ENCODE peak calls at places on chromosomes 7 and 10, in nine cellular contexts. J is thyroid gland; H is OCI-LY7; A is Peyer's patch; W is left ventricle myocardium inferior; O is HCT116; S is uterus; N is sigmoid colon; E is CD8-positive, alpha-beta T cell. Z is an unnamed sample.

GRCh38 chr10:91798736-91799579 is 732 bp downstream of the TNKS2 start:
- DNase-seq in J (peak; percentile 56), H (peak; percentile 70), A (no peak), W (peak; percentile 32), O (peak; percentile 36), S (no peak), N (peak; percentile 69), E (peak; percentile 56), Z (peak; percentile 20)

GRCh38 chr10:88033793-88034192 is 170.4 kb downstream of the PTEN start:
- DNase-seq in J (no peak), H (no peak), A (no peak), W (no peak), O (no peak), S (no peak), N (no peak), E (no peak), Z (no peak)

GRCh38 chr10:57864789-57865676 is 402.7 kb downstream of the IPMK start:
- DNase-seq in J (no peak), H (no peak), A (no peak), W (no peak), O (no peak), S (no peak), N (no peak), E (no peak), Z (no peak)

GRCh38 chr10:100618091-100618615 is 82.4 kb downstream of the HIF1AN start:
- DNase-seq in J (no peak), H (no peak), A (no peak), W (no peak), O (no peak), S (no peak), N (no peak), E (no peak), Z (no peak)

GRCh38 chr10:58967551-58968418 is 208.7 kb upstream of the PHYHIPL start:
- DNase-seq in J (peak; percentile 76), H (no peak), A (peak; percentile 76), W (peak; percentile 18), O (no peak), S (no peak), N (no peak), E (no peak), Z (no peak)

GRCh38 chr10:68223535-68224165 is 8.3 kb downstream of the ATOH7 start:
- DNase-seq in J (no peak), H (peak; percentile 65), A (no peak), W (no peak), O (no peak), S (no peak), N (no peak), E (no peak), Z (no peak)

GRCh38 chr7:106864298-106865081 is 592 bp upstream of the PIK3CG start:
- DNase-seq in J (no peak), H (peak; percentile 60), A (no peak), W (no peak), O (no peak), S (no peak), N (no peak), E (no peak), Z (no peak)

GRCh38 chr7:102079140-102080002 is 207.3 kb upstream of the SH2B2 start:
- DNase-seq in J (no peak), H (no peak), A (no peak), W (no peak), O (no peak), S (no peak), N (no peak), E (no peak), Z (no peak)

GRCh38 chr10:125152646-125153368 is 7.6 kb downstream of the CTBP2 start:
- DNase-seq in J (peak; percentile 97), H (no peak), A (peak; percentile 74), W (peak; percentile 77), O (no peak), S (peak; percentile 46), N (peak; percentile 87), E (no peak), Z (no peak)

GRCh38 chr10:123203393-123204126 is 49.4 kb downstream of the BUB3 start:
- DNase-seq in J (no peak), H (no peak), A (no peak), W (no peak), O (no peak), S (no peak), N (no peak), E (no peak), Z (no peak)

GRCh38 chr10:132521041-132521465 is 16.5 kb upstream of the INPP5A start:
- DNase-seq in J (no peak), H (no peak), A (peak; percentile 35), W (peak; percentile 13), O (no peak), S (peak; percentile 45), N (peak; percentile 66), E (no peak), Z (no peak)

GRCh38 chr10:82628373-82628772 is 753.4 kb downstream of the NRG3 start:
- DNase-seq in J (peak; percentile 23), H (no peak), A (no peak), W (no peak), O (no peak), S (no peak), N (no peak), E (no peak), Z (no peak)

GRCh38 chr7:101059620-101059942 is 25.7 kb upstream of the TRIM56 start:
- DNase-seq in J (no peak), H (no peak), A (no peak), W (no peak), O (no peak), S (no peak), N (no peak), E (no peak), Z (no peak)

GRCh38 chr10:15801641-15802040 is 58.7 kb downstream of the MINDY3 start:
- DNase-seq in J (no peak), H (no peak), A (no peak), W (no peak), O (no peak), S (no peak), N (no peak), E (no peak), Z (no peak)

GRCh38 chr7:3538051-3538450 is 237.0 kb downstream of the SDK1 start:
- DNase-seq in J (no peak), H (no peak), A (no peak), W (no peak), O (no peak), S (no peak), N (no peak), E (no peak), Z (no peak)

GRCh38 chr7:31814187-31814586 is 127.2 kb downstream of the PPP1R17 start:
- DNase-seq in J (no peak), H (no peak), A (no peak), W (no peak), O (no peak), S (no peak), N (no peak), E (no peak), Z (peak; percentile 22)

GRCh38 chr10:132392811-132393694 is 3.9 kb upstream of the PWWP2B start:
- DNase-seq in J (no peak), H (no peak), A (peak; percentile 44), W (peak; percentile 7), O (no peak), S (no peak), N (peak; percentile 56), E (no peak), Z (no peak)

GRCh38 chr7:75616421-75617167 is 122.1 kb downstream of the HIP1 start:
- DNase-seq in J (no peak), H (no peak), A (no peak), W (no peak), O (no peak), S (no peak), N (no peak), E (no peak), Z (no peak)

GRCh38 chr10:74026428-74026979 is 28.6 kb downstream of the VCL start:
- DNase-seq in J (no peak), H (no peak), A (no peak), W (no peak), O (no peak), S (no peak), N (no peak), E (no peak), Z (no peak)
- TF ChIP-seq CTCF in J (no peak), H (no peak), A (no peak), W (no peak), O (no peak), S (no peak), N (no peak), E (no peak), Z (no peak)

GRCh38 chr7:47282790-47283496 is 299.0 kb downstream of the TNS3 start:
- DNase-seq in J (no peak), H (no peak), A (no peak), W (no peak), O (no peak), S (no peak), N (no peak), E (no peak), Z (no peak)

GRCh38 chr7:47283497-47284131 is 298.3 kb downstream of the TNS3 start:
- DNase-seq in J (no peak), H (no peak), A (peak; percentile 90), W (no peak), O (peak; percentile 56), S (no peak), N (no peak), E (no peak), Z (no peak)

GRCh38 chr7:47281966-47282643 is 299.8 kb downstream of the TNS3 start:
- DNase-seq in J (no peak), H (no peak), A (no peak), W (no peak), O (no peak), S (no peak), N (peak; percentile 48), E (no peak), Z (no peak)

GRCh38 chr7:47285860-47286491 is 295.9 kb downstream of the TNS3 start:
- DNase-seq in J (no peak), H (no peak), A (no peak), W (no peak), O (no peak), S (no peak), N (peak; percentile 53), E (no peak), Z (peak; percentile 63)

GRCh38 chr7:47284691-47285246 is 297.1 kb downstream of the TNS3 start:
- DNase-seq in J (no peak), H (no peak), A (no peak), W (no peak), O (no peak), S (no peak), N (peak; percentile 52), E (no peak), Z (no peak)
- H3K27ac ChIP-seq in J (no peak overlapping the region), H (no peak overlapping the region), A (peak overlapping the region; percentile 86), W (no peak overlapping the region), O (no peak overlapping the region), S (no peak overlapping the region), N (no peak overlapping the region), E (no peak overlapping the region), Z (no peak overlapping the region)

GRCh38 chr10:71597821-71598498 is 121.6 kb downstream of the C10orf105 start:
- DNase-seq in J (no peak), H (peak; percentile 68), A (peak; percentile 69), W (peak; percentile 32), O (no peak), S (peak; percentile 61), N (peak; percentile 78), E (no peak), Z (no peak)
- TF ChIP-seq CTCF in J (no peak), H (peak; percentile 51), A (no peak), W (no peak), O (no peak), S (no peak), N (no peak), E (no peak), Z (no peak)

DNA sequence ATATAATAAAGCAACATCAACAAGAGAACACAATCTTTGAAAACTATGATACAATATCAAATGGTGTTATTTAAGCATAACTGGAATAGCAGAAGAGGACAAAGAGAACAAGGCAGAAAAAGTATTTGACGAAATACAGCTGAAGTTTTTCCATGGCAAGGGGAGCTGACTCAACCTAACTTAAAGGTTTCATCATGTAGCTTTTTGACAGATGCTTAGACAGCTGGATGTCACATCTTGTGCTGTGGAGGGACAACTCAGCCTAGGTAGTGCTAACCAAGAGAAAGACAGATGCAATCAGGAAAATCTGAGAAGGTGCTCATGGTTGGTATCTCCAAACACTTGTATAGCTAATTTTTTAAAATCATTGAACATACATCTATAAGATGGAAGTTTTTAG is 208.2 kb downstream of the TFEC start:
- DNase-seq in J (no peak), H (no peak), A (no peak), W (no peak), O (no peak), S (no peak), N (no peak), E (no peak), Z (no peak)
- H3K27ac ChIP-seq in J (no peak overlapping the region), H (no peak overlapping the region), A (no peak overlapping the region), W (no peak overlapping the region), O (no peak overlapping the region), S (no peak overlapping the region), N (no peak overlapping the region), E (no peak overlapping the region), Z (no peak overlapping the region)

Z was measured in brain microvascular endothelial cell.